ENCODE peak calls at places on chromosomes 13 and 19, in six cellular contexts. L is Calu3, M is heart left ventricle, T is astrocyte, Y is ovary, C is breast epithelium. B is an unnamed sample.

GRCh38 chr13:73399347-73400216 is 340.8 kb downstream of the KLF5 start:
- DNase-seq in L (peak; percentile 21), M (no peak), T (no peak), Y (no peak), C (no peak), B (no peak)

GRCh38 chr13:77079902-77080413 is 53.0 kb upstream of the FBXL3 start:
- DNase-seq in L (no peak), M (no peak), T (no peak), Y (no peak), C (no peak), B (no peak)

GRCh38 chr19:2014731-2015610 is 543 bp downstream of the BTBD2 start:
- DNase-seq in L (no peak), M (no peak), T (no peak), Y (peak; percentile 64), C (no peak), B (no peak)

GRCh38 chr13:28650284-28650683 is 8.6 kb upstream of the POMP start:
- DNase-seq in L (no peak), M (no peak), T (no peak), Y (no peak), C (no peak), B (no peak)

GRCh38 chr19:46515879-46516350 is 20.2 kb upstream of the PNMA8B start:
- DNase-seq in L (peak; percentile 34), M (no peak), T (peak; percentile 14), Y (no peak), C (no peak), B (no peak)

GRCh38 chr13:76754414-76754813 is 131.8 kb downstream of the KCTD12 start:
- DNase-seq in L (no peak), M (peak; percentile 70), T (peak; percentile 19), Y (no peak), C (no peak), B (no peak)

GRCh38 chr19:1860133-1860775 is 3.1 kb downstream of the KLF16 start:
- DNase-seq in L (peak; percentile 62), M (peak; percentile 69), T (peak; percentile 63), Y (peak; percentile 83), C (no peak), B (no peak)

GRCh38 chr13:109771926-109772325 is 14.5 kb downstream of the IRS2 start:
- DNase-seq in L (no peak), M (no peak), T (no peak), Y (no peak), C (no peak), B (no peak)

GRCh38 chr19:18709546-18709945 is 26.1 kb downstream of the CRTC1 start:
- DNase-seq in L (no peak), M (no peak), T (no peak), Y (no peak), C (no peak), B (no peak)

GRCh38 chr13:94112227-94112626 is 367.3 kb downstream of the DCT start:
- DNase-seq in L (no peak), M (no peak), T (peak; percentile 98), Y (no peak), C (no peak), B (no peak)

GRCh38 chr19:48561412-48561811 is 9.4 kb downstream of the SULT2B1 start:
- DNase-seq in L (no peak), M (no peak), T (no peak), Y (no peak), C (no peak), B (no peak)

GRCh38 chr19:48556163-48556562 is 4.2 kb downstream of the SULT2B1 start:
- DNase-seq in L (peak; percentile 62), M (no peak), T (peak; percentile 41), Y (no peak), C (no peak), B (no peak)

GRCh38 chr19:48556825-48557224 is 4.9 kb downstream of the SULT2B1 start:
- DNase-seq in L (no peak), M (no peak), T (no peak), Y (no peak), C (no peak), B (no peak)

GRCh38 chr19:48558018-48558684 is 6.2 kb downstream of the SULT2B1 start:
- DNase-seq in L (peak; percentile 57), M (no peak), T (peak; percentile 52), Y (no peak), C (no peak), B (no peak)

DNA sequence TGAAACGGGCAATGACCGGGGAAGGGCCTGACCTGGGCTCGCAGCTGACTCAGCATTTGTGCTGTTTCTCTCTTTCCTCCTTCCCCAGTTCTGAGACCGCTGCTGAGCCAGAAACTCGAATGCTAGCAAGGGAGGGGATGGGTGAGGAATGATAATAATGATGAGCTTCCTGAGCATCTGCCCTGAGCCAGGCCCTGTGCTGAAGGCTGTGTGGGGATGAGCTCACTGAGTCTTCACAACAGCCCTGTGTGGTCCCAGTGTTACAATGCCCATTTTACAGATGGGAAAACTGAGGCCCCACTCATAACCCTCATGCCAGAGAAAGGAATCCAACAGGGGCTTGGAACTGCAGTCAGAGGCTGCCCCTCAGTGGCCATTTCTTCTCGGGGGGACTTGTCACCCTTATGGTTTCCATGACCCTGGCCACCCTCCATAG is 8.1 kb downstream of the SULT2B1 start:
- DNase-seq in L (no peak), M (no peak), T (no peak), Y (no peak), C (no peak), B (no peak)
- TF ChIP-seq CTCF in L (no peak), M (no peak), T (no peak), Y (no peak), C (no peak), B (no peak)

GRCh38 chr19:51339313-51339686 is 2.6 kb downstream of the VSIG10L start:
- DNase-seq in L (no peak), M (no peak), T (no peak), Y (no peak), C (no peak), B (no peak)

GRCh38 chr19:51337861-51338562 is 3.9 kb downstream of the VSIG10L start:
- DNase-seq in L (no peak), M (no peak), T (no peak), Y (no peak), C (no peak), B (no peak)

GRCh38 chr19:51341066-51341465 is 873 bp downstream of the VSIG10L start:
- DNase-seq in L (no peak), M (no peak), T (no peak), Y (peak; percentile 46), C (no peak), B (no peak)

GRCh38 chr19:51338563-51339312 is 3.2 kb downstream of the VSIG10L start:
- DNase-seq in L (peak; percentile 91), M (peak; percentile 74), T (peak; percentile 47), Y (peak; percentile 92), C (peak; percentile 85), B (peak; percentile 88)

DNA sequence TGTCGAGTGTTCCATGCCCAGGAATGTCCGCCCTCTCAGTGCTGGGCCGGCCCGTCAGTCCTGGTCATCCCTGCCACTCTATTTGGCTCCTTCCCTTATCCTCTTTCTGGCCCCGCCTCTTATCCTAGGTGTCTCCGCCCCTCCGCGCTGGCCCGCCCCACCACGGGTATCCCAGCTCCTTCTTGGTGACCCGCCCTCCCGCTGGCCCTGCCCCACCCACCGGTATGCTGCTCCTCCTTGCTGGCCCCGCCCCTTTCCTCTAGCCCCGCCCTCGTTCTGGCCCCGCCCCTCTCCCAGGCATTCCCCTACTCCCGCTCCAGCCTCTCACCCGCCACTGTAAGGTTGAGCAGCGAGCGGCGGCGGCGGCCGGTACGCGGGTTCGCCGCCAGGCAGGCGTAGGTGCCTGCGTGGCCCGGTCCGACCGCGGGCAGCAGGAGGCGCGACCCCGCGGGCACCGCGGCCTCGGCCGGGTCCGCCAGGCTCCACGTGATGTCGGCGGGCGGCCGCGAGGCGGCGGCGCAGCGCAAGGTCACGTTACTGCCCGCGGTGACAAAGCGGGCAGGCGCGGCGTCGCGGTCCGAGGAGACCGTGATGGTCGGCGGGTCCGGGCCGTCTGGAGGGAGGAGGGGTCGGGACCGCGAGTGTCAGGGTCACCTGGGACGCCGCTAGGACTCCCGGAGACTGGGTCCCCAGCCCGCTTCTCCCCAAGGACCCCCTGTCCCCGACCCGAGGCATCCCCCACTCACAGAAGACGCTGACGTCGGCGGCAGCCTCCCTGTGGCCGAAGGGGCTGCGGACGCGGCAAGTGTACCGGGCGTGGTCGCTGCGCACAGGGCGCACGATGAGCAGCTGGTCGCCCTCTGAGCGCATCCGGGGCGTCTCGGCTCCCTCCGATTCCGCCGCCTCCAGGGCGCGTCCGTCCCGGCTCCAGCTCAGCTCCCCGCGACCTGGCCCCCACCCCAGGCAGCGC is 2.0 kb downstream of the VSIG10L start:
- DNase-seq in L (peak; percentile 99), M (peak; percentile 97), T (peak; percentile 86), Y (peak; percentile 99), C (peak; percentile 99), B (peak; percentile 93)
- TF ChIP-seq CTCF in L (peak; percentile 29), M (no peak), T (no peak), Y (no peak), C (no peak), B (peak; percentile 3)

DNA sequence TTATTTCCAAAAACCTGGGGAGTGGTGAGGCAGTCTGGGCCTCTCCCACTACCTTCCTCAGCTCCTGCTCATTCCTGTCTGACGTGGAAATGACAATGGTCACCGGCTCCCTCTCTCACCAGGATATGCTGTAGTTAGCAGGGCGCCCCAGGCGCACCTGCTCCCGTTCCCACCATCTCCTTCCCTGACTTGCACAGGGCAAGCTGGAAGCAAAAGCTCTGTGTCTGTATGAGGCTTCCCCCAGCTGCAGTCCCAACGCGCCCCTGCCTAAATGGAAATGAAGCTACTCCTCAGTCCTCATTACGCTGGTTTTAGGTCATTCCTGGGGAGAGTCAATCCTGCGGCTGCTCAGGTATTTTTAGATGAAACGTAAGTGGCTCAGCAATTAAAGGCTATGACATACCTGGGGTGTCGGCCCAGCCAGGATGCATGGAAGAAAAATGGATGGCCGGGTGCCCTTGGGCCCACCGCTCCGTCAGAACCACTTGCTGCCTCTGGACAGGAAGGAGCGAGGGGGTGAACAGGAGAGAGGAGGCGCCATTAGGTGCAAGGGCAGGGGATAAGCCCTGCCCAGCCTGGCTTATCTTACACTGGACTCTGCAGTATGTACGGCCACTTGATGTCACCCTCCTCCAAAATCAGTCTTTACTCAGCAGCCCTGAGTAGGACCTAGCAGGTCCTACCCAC is 32.4 kb downstream of the DHRS12 start:
- DNase-seq in L (no peak), M (no peak), T (no peak), Y (no peak), C (no peak), B (no peak)
- TF ChIP-seq CTCF in L (no peak), M (no peak), T (no peak), Y (no peak), C (no peak), B (no peak)

GRCh38 chr19:44807162-44807561 is 1.7 kb upstream of the BCAM start:
- DNase-seq in L (peak; percentile 47), M (no peak), T (no peak), Y (peak; percentile 53), C (peak; percentile 84), B (no peak)

GRCh38 chr19:44809856-44810554 is 1.1 kb downstream of the BCAM start:
- DNase-seq in L (no peak), M (no peak), T (no peak), Y (no peak), C (no peak), B (no peak)

GRCh38 chr19:44808463-44809371 is at the start of gene BCAM:
- DNase-seq in L (peak; percentile 74), M (peak; percentile 93), T (peak; percentile 27), Y (peak; percentile 91), C (peak; percentile 81), B (no peak)

GRCh38 chr19:44806271-44806670 is 2.6 kb upstream of the BCAM start:
- DNase-seq in L (no peak), M (no peak), T (no peak), Y (no peak), C (no peak), B (no peak)

GRCh38 chr19:44807652-44808462 is 1.0 kb upstream of the BCAM start:
- DNase-seq in L (peak; percentile 66), M (no peak), T (peak; percentile 45), Y (peak; percentile 57), C (peak; percentile 69), B (no peak)
- TF ChIP-seq CTCF in L (peak; percentile 65), M (peak; percentile 26), T (peak; percentile 27), Y (no peak), C (peak; percentile 40), B (peak; percentile 47)

B was measured in GM06990.